ENCODE peak calls at places on chromosomes 16 and 17, in eight cellular contexts. J, K, D, L, X, U, Z and A are unnamed samples.

GRCh38 chr17:79937435-79937870 is 98.2 kb upstream of the CBX4 start:
- DNase-seq in J (no peak), K (peak), D (no peak), L (no peak), X (no peak), U (no peak), Z (no peak), A (no peak)

GRCh38 chr17:17841620-17842025 is 4.8 kb upstream of the SREBF1 start:
- DNase-seq in J (no peak), K (no peak), D (no peak), L (no peak), X (no peak), U (no peak), Z (no peak), A (no peak)

GRCh38 chr16:51951668-51952298 is 595.2 kb downstream of the TOX3 start:
- DNase-seq in J (no peak), K (no peak), D (peak), L (no peak), X (no peak), U (peak), Z (no peak), A (peak)

GRCh38 chr16:82061861-82062525 is 26.9 kb downstream of the HSD17B2 start:
- DNase-seq in J (peak), K (no peak), D (peak), L (no peak), X (no peak), U (peak), Z (no peak), A (no peak)

GRCh38 chr16:700684-701584 is 4.7 kb downstream of the FBXL16 start:
- DNase-seq in J (no peak), K (peak), D (peak), L (no peak), X (peak), U (peak), Z (no peak), A (peak)

GRCh38 chr17:13031718-13032350 is 14.0 kb upstream of the ELAC2 start:
- DNase-seq in J (peak), K (no peak), D (peak), L (no peak), X (peak), U (peak), Z (no peak), A (peak)

GRCh38 chr16:54242199-54242598 is 44.4 kb downstream of the IRX3 start:
- DNase-seq in J (no peak), K (no peak), D (peak), L (no peak), X (no peak), U (peak), Z (no peak), A (no peak)

GRCh38 chr17:82371333-82372062 is at the start of gene UTS2R:
- DNase-seq in J (no peak), K (peak), D (no peak), L (no peak), X (no peak), U (peak), Z (no peak), A (peak)

GRCh38 chr17:41503202-41503601 is 2.2 kb downstream of the KRT13 start:
- DNase-seq in J (no peak), K (no peak), D (no peak), L (no peak), X (no peak), U (no peak), Z (no peak), A (no peak)

GRCh38 chr17:31627960-31628359 is 231.1 kb downstream of the COPRS start:
- DNase-seq in J (peak), K (no peak), D (no peak), L (no peak), X (no peak), U (no peak), Z (no peak), A (no peak)

GRCh38 chr17:70668276-70668937 is 499.1 kb downstream of the KCNJ2 start:
- DNase-seq in J (no peak), K (no peak), D (no peak), L (no peak), X (no peak), U (peak), Z (no peak), A (no peak)

GRCh38 chr16:83418565-83418964 is 389.2 kb upstream of the HSBP1 start:
- DNase-seq in J (no peak), K (no peak), D (no peak), L (no peak), X (no peak), U (no peak), Z (no peak), A (no peak)

GRCh38 chr17:64326420-64327054 is 63.5 kb upstream of the TEX2 start:
- DNase-seq in J (no peak), K (peak), D (no peak), L (no peak), X (no peak), U (no peak), Z (no peak), A (no peak)

GRCh38 chr17:82300707-82301270 is 16.6 kb downstream of the CD7 start:
- DNase-seq in J (no peak), K (peak), D (peak), L (no peak), X (peak), U (peak), Z (no peak), A (peak)

GRCh38 chr16:12162151-12162559 is 185.6 kb downstream of the SNX29 start:
- DNase-seq in J (no peak), K (no peak), D (no peak), L (no peak), X (no peak), U (no peak), Z (no peak), A (no peak)

GRCh38 chr16:24580665-24581064 is 41.3 kb downstream of the RBBP6 start:
- DNase-seq in J (no peak), K (no peak), D (no peak), L (no peak), X (peak), U (no peak), Z (no peak), A (no peak)

GRCh38 chr17:80983545-80983944 is 8.1 kb upstream of the CHMP6 start:
- DNase-seq in J (no peak), K (no peak), D (no peak), L (no peak), X (no peak), U (no peak), Z (no peak), A (no peak)

GRCh38 chr17:75679706-75680201 is 12.6 kb downstream of the SAP30BP start:
- DNase-seq in J (no peak), K (no peak), D (peak), L (no peak), X (peak), U (no peak), Z (no peak), A (no peak)
- TF ChIP-seq CTCF in J (peak), K (peak), D (peak), L (peak), X (no peak), U (no peak), Z (no peak), A (no peak)

GRCh38 chr17:45425125-45425983 is 7.3 kb downstream of the ARHGAP27 start:
- DNase-seq in J (peak), K (peak), D (peak), L (no peak), X (peak), U (peak), Z (no peak), A (peak)
- TF ChIP-seq CTCF in J (peak), K (no peak), D (peak), L (no peak), X (peak), U (peak), Z (peak), A (no peak)

GRCh38 chr17:62692159-62692651 is 64.7 kb downstream of the MRC2 start:
- DNase-seq in J (no peak), K (peak), D (no peak), L (no peak), X (no peak), U (no peak), Z (no peak), A (no peak)
- TF ChIP-seq CTCF in J (no peak), K (no peak), D (no peak), L (no peak), X (no peak), U (no peak), Z (no peak), A (no peak)

GRCh38 chr17:29618272-29619065 is 4.2 kb downstream of the CORO6 start:
- DNase-seq in J (no peak), K (no peak), D (no peak), L (no peak), X (no peak), U (no peak), Z (no peak), A (no peak)
- TF ChIP-seq CTCF in J (no peak), K (no peak), D (peak), L (no peak), X (no peak), U (no peak), Z (peak), A (no peak)

GRCh38 chr17:6388416-6388815 is 46.5 kb downstream of the AIPL1 start:
- DNase-seq in J (no peak), K (no peak), D (no peak), L (no peak), X (no peak), U (no peak), Z (peak), A (no peak)

GRCh38 chr17:6393368-6393952 is 41.5 kb downstream of the AIPL1 start:
- DNase-seq in J (no peak), K (no peak), D (no peak), L (no peak), X (peak), U (peak), Z (no peak), A (no peak)

GRCh38 chr17:6398955-6399354 is 36.0 kb downstream of the AIPL1 start:
- DNase-seq in J (no peak), K (no peak), D (no peak), L (no peak), X (no peak), U (no peak), Z (no peak), A (no peak)

GRCh38 chr17:6392609-6393367 is 42.1 kb downstream of the AIPL1 start:
- DNase-seq in J (no peak), K (no peak), D (peak), L (no peak), X (peak), U (no peak), Z (no peak), A (no peak)

DNA sequence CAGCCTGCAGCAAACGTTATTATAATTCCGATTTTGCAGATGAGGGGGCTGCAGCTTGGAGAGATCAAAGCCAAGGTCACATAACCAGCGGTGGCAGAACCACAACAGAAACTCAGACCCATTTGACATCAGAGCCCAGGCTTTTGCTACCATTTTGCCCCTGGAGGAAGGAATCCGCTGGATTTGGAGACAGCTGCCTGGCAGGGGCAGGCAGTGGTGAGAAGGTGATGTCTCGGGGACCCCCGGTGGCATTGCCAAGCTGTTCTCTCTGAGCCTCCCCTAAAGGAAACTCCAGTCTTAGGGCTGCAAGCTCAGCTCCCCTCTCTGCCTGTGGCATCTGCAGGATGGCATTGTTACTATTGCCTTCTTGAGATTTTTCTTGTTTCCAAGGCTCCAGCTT is 40.9 kb downstream of the AIPL1 start:
- DNase-seq in J (no peak), K (no peak), D (no peak), L (no peak), X (no peak), U (no peak), Z (no peak), A (no peak)
- TF ChIP-seq CTCF in J (no peak), K (no peak), D (no peak), L (no peak), X (no peak), U (no peak), Z (no peak), A (no peak)

GRCh38 chr16:15866451-15866850 is 9.6 kb upstream of the MYH11 start:
- DNase-seq in J (no peak), K (no peak), D (no peak), L (no peak), X (no peak), U (no peak), Z (no peak), A (no peak)
- TF ChIP-seq CTCF in J (no peak), K (no peak), D (no peak), L (no peak), X (no peak), U (no peak), Z (no peak), A (no peak)

GRCh38 chr17:74814453-74814852 is 38.3 kb upstream of the NAT9 start:
- DNase-seq in J (no peak), K (no peak), D (no peak), L (no peak), X (no peak), U (no peak), Z (no peak), A (no peak)
- TF ChIP-seq CTCF in J (peak), K (no peak), D (no peak), L (no peak), X (no peak), U (no peak), Z (no peak), A (no peak)

GRCh38 chr17:6279659-6280058 is 155.3 kb downstream of the AIPL1 start:
- DNase-seq in J (no peak), K (no peak), D (peak), L (no peak), X (peak), U (peak), Z (no peak), A (peak)
- TF ChIP-seq CTCF in J (no peak), K (no peak), D (peak), L (no peak), X (peak), U (peak), Z (peak), A (no peak)